ENCODE peak calls at places on chromosomes 11 and 22, in eight cellular contexts. One of them, this sample, is unnamed.

GRCh38 chr11:1844221-1845094 is 5.7 kb downstream of the TNNI2 start:
- DNase-seq in GM10248: no peak
- DNase-seq in H9: no peak
- DNase-seq in fibroblast of the aortic adventitia: no peak
- DNase-seq in NCI-H187 treated with DMSO at 0.1 percent for 48 hours: no peak
- DNase-seq in stimulated activated CD8-positive, alpha-beta memory T cell treated with anti-CD3 and anti-CD28 coated beads, Interleukin-15, amount 100 ng/mL, for 1 hour: no peak
- DNase-seq in WERI-Rb-1: no peak
- DNase-seq in Panc1: no peak
- DNase-seq in this sample: no peak

GRCh38 chr22:35540600-35541253 is at the start of gene RASD2:
- DNase-seq in fibroblast of the aortic adventitia: no peak
- DNase-seq in Panc1: no peak
- DNase-seq in NCI-H187 treated with DMSO at 0.1 percent for 48 hours: no peak
- DNase-seq in WERI-Rb-1: peak
- DNase-seq in stimulated activated CD8-positive, alpha-beta memory T cell treated with anti-CD3 and anti-CD28 coated beads, Interleukin-15, amount 100 ng/mL, for 1 hour: peak
- DNase-seq in H9: peak
- DNase-seq in GM10248: peak
- DNase-seq in this sample: no peak

GRCh38 chr22:41919357-41920224 is 4.7 kb upstream of the SHISA8 start:
- DNase-seq in stimulated activated CD8-positive, alpha-beta memory T cell treated with anti-CD3 and anti-CD28 coated beads, Interleukin-15, amount 100 ng/mL, for 1 hour: no peak
- DNase-seq in H9: peak
- DNase-seq in NCI-H187 treated with DMSO at 0.1 percent for 48 hours: no peak
- DNase-seq in WERI-Rb-1: peak
- DNase-seq in fibroblast of the aortic adventitia: no peak
- DNase-seq in GM10248: peak
- DNase-seq in Panc1: no peak
- DNase-seq in this sample: peak

GRCh38 chr22:24418786-24419479 is 8.5 kb upstream of the ADORA2A start:
- DNase-seq in H9: no peak
- DNase-seq in NCI-H187 treated with DMSO at 0.1 percent for 48 hours: no peak
- DNase-seq in stimulated activated CD8-positive, alpha-beta memory T cell treated with anti-CD3 and anti-CD28 coated beads, Interleukin-15, amount 100 ng/mL, for 1 hour: no peak
- DNase-seq in WERI-Rb-1: no peak
- DNase-seq in Panc1: no peak
- DNase-seq in fibroblast of the aortic adventitia: no peak
- DNase-seq in GM10248: no peak
- DNase-seq in this sample: no peak

GRCh38 chr11:75344761-75345454 is 6.6 kb downstream of the ARRB1 start:
- DNase-seq in Panc1: no peak
- DNase-seq in H9: no peak
- DNase-seq in stimulated activated CD8-positive, alpha-beta memory T cell treated with anti-CD3 and anti-CD28 coated beads, Interleukin-15, amount 100 ng/mL, for 1 hour: no peak
- DNase-seq in GM10248: no peak
- DNase-seq in NCI-H187 treated with DMSO at 0.1 percent for 48 hours: no peak
- DNase-seq in fibroblast of the aortic adventitia: no peak
- DNase-seq in WERI-Rb-1: no peak
- DNase-seq in this sample: no peak

GRCh38 chr11:63915961-63916836 is 765 bp downstream of the RCOR2 start:
- DNase-seq in GM10248: no peak
- DNase-seq in H9: peak
- DNase-seq in fibroblast of the aortic adventitia: peak
- DNase-seq in WERI-Rb-1: peak
- DNase-seq in Panc1: no peak
- DNase-seq in NCI-H187 treated with DMSO at 0.1 percent for 48 hours: no peak
- DNase-seq in stimulated activated CD8-positive, alpha-beta memory T cell treated with anti-CD3 and anti-CD28 coated beads, Interleukin-15, amount 100 ng/mL, for 1 hour: no peak
- DNase-seq in this sample: peak

GRCh38 chr22:49244466-49245420 is 582.9 kb downstream of the BRD1 start:
- DNase-seq in fibroblast of the aortic adventitia: no peak
- DNase-seq in WERI-Rb-1: no peak
- DNase-seq in GM10248: no peak
- DNase-seq in Panc1: no peak
- DNase-seq in H9: peak
- DNase-seq in stimulated activated CD8-positive, alpha-beta memory T cell treated with anti-CD3 and anti-CD28 coated beads, Interleukin-15, amount 100 ng/mL, for 1 hour: no peak
- DNase-seq in NCI-H187 treated with DMSO at 0.1 percent for 48 hours: no peak
- DNase-seq in this sample: no peak

GRCh38 chr11:47060807-47061206 is 115.9 kb downstream of the ARFGAP2 start:
- DNase-seq in H9: no peak
- DNase-seq in stimulated activated CD8-positive, alpha-beta memory T cell treated with anti-CD3 and anti-CD28 coated beads, Interleukin-15, amount 100 ng/mL, for 1 hour: no peak
- DNase-seq in NCI-H187 treated with DMSO at 0.1 percent for 48 hours: no peak
- DNase-seq in fibroblast of the aortic adventitia: peak
- DNase-seq in GM10248: no peak
- DNase-seq in Panc1: no peak
- DNase-seq in WERI-Rb-1: no peak
- DNase-seq in this sample: no peak

GRCh38 chr11:93517611-93518010 is 25.6 kb downstream of the SMCO4 start:
- DNase-seq in fibroblast of the aortic adventitia: no peak
- DNase-seq in Panc1: no peak
- DNase-seq in GM10248: no peak
- DNase-seq in H9: no peak
- DNase-seq in NCI-H187 treated with DMSO at 0.1 percent for 48 hours: no peak
- DNase-seq in stimulated activated CD8-positive, alpha-beta memory T cell treated with anti-CD3 and anti-CD28 coated beads, Interleukin-15, amount 100 ng/mL, for 1 hour: no peak
- DNase-seq in WERI-Rb-1: no peak
- DNase-seq in this sample: no peak

GRCh38 chr22:32342977-32343376 is 14.7 kb upstream of the RFPL3 start:
- DNase-seq in GM10248: no peak
- DNase-seq in WERI-Rb-1: no peak
- DNase-seq in Panc1: no peak
- DNase-seq in fibroblast of the aortic adventitia: no peak
- DNase-seq in stimulated activated CD8-positive, alpha-beta memory T cell treated with anti-CD3 and anti-CD28 coated beads, Interleukin-15, amount 100 ng/mL, for 1 hour: no peak
- DNase-seq in H9: no peak
- DNase-seq in NCI-H187 treated with DMSO at 0.1 percent for 48 hours: no peak
- DNase-seq in this sample: no peak

GRCh38 chr22:38531251-38531956 is 25.3 kb upstream of the DDX17 start:
- DNase-seq in H9: no peak
- DNase-seq in NCI-H187 treated with DMSO at 0.1 percent for 48 hours: no peak
- DNase-seq in WERI-Rb-1: no peak
- DNase-seq in Panc1: no peak
- DNase-seq in fibroblast of the aortic adventitia: no peak
- DNase-seq in GM10248: no peak
- DNase-seq in stimulated activated CD8-positive, alpha-beta memory T cell treated with anti-CD3 and anti-CD28 coated beads, Interleukin-15, amount 100 ng/mL, for 1 hour: no peak
- DNase-seq in this sample: no peak

GRCh38 chr11:116984589-116984988 is 113.6 kb downstream of the SIK3 start:
- DNase-seq in Panc1: no peak
- DNase-seq in WERI-Rb-1: no peak
- DNase-seq in stimulated activated CD8-positive, alpha-beta memory T cell treated with anti-CD3 and anti-CD28 coated beads, Interleukin-15, amount 100 ng/mL, for 1 hour: no peak
- DNase-seq in fibroblast of the aortic adventitia: peak
- DNase-seq in GM10248: no peak
- DNase-seq in NCI-H187 treated with DMSO at 0.1 percent for 48 hours: no peak
- DNase-seq in H9: no peak
- DNase-seq in this sample: no peak

GRCh38 chr11:93080146-93080759 is 110.8 kb downstream of the MTNR1B start:
- DNase-seq in GM10248: no peak
- DNase-seq in stimulated activated CD8-positive, alpha-beta memory T cell treated with anti-CD3 and anti-CD28 coated beads, Interleukin-15, amount 100 ng/mL, for 1 hour: no peak
- DNase-seq in fibroblast of the aortic adventitia: no peak
- DNase-seq in WERI-Rb-1: no peak
- DNase-seq in NCI-H187 treated with DMSO at 0.1 percent for 48 hours: no peak
- DNase-seq in H9: no peak
- DNase-seq in Panc1: no peak
- DNase-seq in this sample: no peak

GRCh38 chr11:17790453-17790852 is 55.9 kb downstream of the KCNC1 start:
- DNase-seq in NCI-H187 treated with DMSO at 0.1 percent for 48 hours: no peak
- DNase-seq in Panc1: no peak
- DNase-seq in WERI-Rb-1: no peak
- DNase-seq in GM10248: no peak
- DNase-seq in H9: no peak
- DNase-seq in stimulated activated CD8-positive, alpha-beta memory T cell treated with anti-CD3 and anti-CD28 coated beads, Interleukin-15, amount 100 ng/mL, for 1 hour: no peak
- DNase-seq in fibroblast of the aortic adventitia: peak
- DNase-seq in this sample: no peak

GRCh38 chr11:120912504-120912903 is 111.4 kb upstream of the TBCEL start:
- DNase-seq in Panc1: peak
- DNase-seq in H9: no peak
- DNase-seq in WERI-Rb-1: no peak
- DNase-seq in GM10248: peak
- DNase-seq in NCI-H187 treated with DMSO at 0.1 percent for 48 hours: no peak
- DNase-seq in stimulated activated CD8-positive, alpha-beta memory T cell treated with anti-CD3 and anti-CD28 coated beads, Interleukin-15, amount 100 ng/mL, for 1 hour: no peak
- DNase-seq in fibroblast of the aortic adventitia: peak
- DNase-seq in this sample: no peak

GRCh38 chr22:47123006-47123826 is 360.8 kb downstream of the TBC1D22A start:
- DNase-seq in stimulated activated CD8-positive, alpha-beta memory T cell treated with anti-CD3 and anti-CD28 coated beads, Interleukin-15, amount 100 ng/mL, for 1 hour: no peak
- DNase-seq in H9: no peak
- DNase-seq in WERI-Rb-1: no peak
- DNase-seq in Panc1: no peak
- DNase-seq in GM10248: no peak
- DNase-seq in NCI-H187 treated with DMSO at 0.1 percent for 48 hours: no peak
- DNase-seq in fibroblast of the aortic adventitia: no peak
- DNase-seq in this sample: no peak

GRCh38 chr11:11770921-11771484 is 70.8 kb upstream of the USP47 start:
- DNase-seq in WERI-Rb-1: no peak
- DNase-seq in GM10248: no peak
- DNase-seq in stimulated activated CD8-positive, alpha-beta memory T cell treated with anti-CD3 and anti-CD28 coated beads, Interleukin-15, amount 100 ng/mL, for 1 hour: no peak
- DNase-seq in NCI-H187 treated with DMSO at 0.1 percent for 48 hours: no peak
- DNase-seq in H9: no peak
- DNase-seq in fibroblast of the aortic adventitia: no peak
- DNase-seq in Panc1: no peak
- DNase-seq in this sample: no peak

GRCh38 chr22:45910928-45911467 is 66.0 kb downstream of the WNT7B start:
- DNase-seq in stimulated activated CD8-positive, alpha-beta memory T cell treated with anti-CD3 and anti-CD28 coated beads, Interleukin-15, amount 100 ng/mL, for 1 hour: no peak
- DNase-seq in H9: no peak
- DNase-seq in GM10248: no peak
- DNase-seq in NCI-H187 treated with DMSO at 0.1 percent for 48 hours: no peak
- DNase-seq in Panc1: no peak
- DNase-seq in WERI-Rb-1: peak
- DNase-seq in fibroblast of the aortic adventitia: no peak
- DNase-seq in this sample: no peak

GRCh38 chr11:17389205-17389956 is 922 bp upstream of the KCNJ11 start:
- DNase-seq in stimulated activated CD8-positive, alpha-beta memory T cell treated with anti-CD3 and anti-CD28 coated beads, Interleukin-15, amount 100 ng/mL, for 1 hour: peak
- DNase-seq in H9: peak
- DNase-seq in fibroblast of the aortic adventitia: no peak
- DNase-seq in WERI-Rb-1: peak
- DNase-seq in Panc1: no peak
- DNase-seq in NCI-H187 treated with DMSO at 0.1 percent for 48 hours: peak
- DNase-seq in GM10248: peak
- DNase-seq in this sample: peak

GRCh38 chr11:35412285-35412684 is 7.1 kb downstream of the SLC1A2 start:
- DNase-seq in Panc1: no peak
- DNase-seq in WERI-Rb-1: no peak
- DNase-seq in NCI-H187 treated with DMSO at 0.1 percent for 48 hours: no peak
- DNase-seq in H9: no peak
- DNase-seq in GM10248: no peak
- DNase-seq in fibroblast of the aortic adventitia: peak
- DNase-seq in stimulated activated CD8-positive, alpha-beta memory T cell treated with anti-CD3 and anti-CD28 coated beads, Interleukin-15, amount 100 ng/mL, for 1 hour: no peak
- DNase-seq in this sample: no peak

GRCh38 chr22:33864723-33865130 is 55.5 kb downstream of the LARGE1 start:
- DNase-seq in NCI-H187 treated with DMSO at 0.1 percent for 48 hours: no peak
- DNase-seq in H9: no peak
- DNase-seq in stimulated activated CD8-positive, alpha-beta memory T cell treated with anti-CD3 and anti-CD28 coated beads, Interleukin-15, amount 100 ng/mL, for 1 hour: no peak
- DNase-seq in WERI-Rb-1: no peak
- DNase-seq in Panc1: no peak
- DNase-seq in fibroblast of the aortic adventitia: no peak
- DNase-seq in GM10248: peak
- DNase-seq in this sample: no peak

GRCh38 chr11:75706260-75706729 is 11.3 kb upstream of the MOGAT2 start:
- DNase-seq in H9: peak
- DNase-seq in NCI-H187 treated with DMSO at 0.1 percent for 48 hours: no peak
- DNase-seq in stimulated activated CD8-positive, alpha-beta memory T cell treated with anti-CD3 and anti-CD28 coated beads, Interleukin-15, amount 100 ng/mL, for 1 hour: peak
- DNase-seq in WERI-Rb-1: peak
- DNase-seq in fibroblast of the aortic adventitia: peak
- DNase-seq in GM10248: peak
- DNase-seq in Panc1: peak
- DNase-seq in this sample: peak

GRCh38 chr11:105456950-105457349 is 152.9 kb upstream of the GRIA4 start:
- DNase-seq in NCI-H187 treated with DMSO at 0.1 percent for 48 hours: no peak
- DNase-seq in WERI-Rb-1: no peak
- DNase-seq in fibroblast of the aortic adventitia: no peak
- DNase-seq in stimulated activated CD8-positive, alpha-beta memory T cell treated with anti-CD3 and anti-CD28 coated beads, Interleukin-15, amount 100 ng/mL, for 1 hour: no peak
- DNase-seq in Panc1: no peak
- DNase-seq in GM10248: no peak
- DNase-seq in H9: peak
- DNase-seq in this sample: no peak

GRCh38 chr11:131658414-131658813 is 288.0 kb downstream of the NTM start:
- DNase-seq in stimulated activated CD8-positive, alpha-beta memory T cell treated with anti-CD3 and anti-CD28 coated beads, Interleukin-15, amount 100 ng/mL, for 1 hour: no peak
- DNase-seq in Panc1: no peak
- DNase-seq in GM10248: no peak
- DNase-seq in H9: no peak
- DNase-seq in WERI-Rb-1: no peak
- DNase-seq in NCI-H187 treated with DMSO at 0.1 percent for 48 hours: no peak
- DNase-seq in fibroblast of the aortic adventitia: no peak
- DNase-seq in this sample: no peak

GRCh38 chr11:61106296-61106695 is 4.0 kb downstream of the CD5 start:
- DNase-seq in WERI-Rb-1: no peak
- DNase-seq in NCI-H187 treated with DMSO at 0.1 percent for 48 hours: no peak
- DNase-seq in Panc1: no peak
- DNase-seq in GM10248: no peak
- DNase-seq in H9: no peak
- DNase-seq in fibroblast of the aortic adventitia: no peak
- DNase-seq in stimulated activated CD8-positive, alpha-beta memory T cell treated with anti-CD3 and anti-CD28 coated beads, Interleukin-15, amount 100 ng/mL, for 1 hour: no peak
- DNase-seq in this sample: no peak

GRCh38 chr22:46584081-46584903 is 35.9 kb upstream of the GRAMD4 start:
- DNase-seq in stimulated activated CD8-positive, alpha-beta memory T cell treated with anti-CD3 and anti-CD28 coated beads, Interleukin-15, amount 100 ng/mL, for 1 hour: no peak
- DNase-seq in NCI-H187 treated with DMSO at 0.1 percent for 48 hours: no peak
- DNase-seq in fibroblast of the aortic adventitia: no peak
- DNase-seq in WERI-Rb-1: no peak
- DNase-seq in H9: peak
- DNase-seq in GM10248: no peak
- DNase-seq in Panc1: no peak
- DNase-seq in this sample: no peak

GRCh38 chr11:15793032-15793996 is 563.0 kb downstream of the SOX6 start:
- DNase-seq in Panc1: no peak
- DNase-seq in WERI-Rb-1: no peak
- DNase-seq in H9: no peak
- DNase-seq in NCI-H187 treated with DMSO at 0.1 percent for 48 hours: no peak
- DNase-seq in fibroblast of the aortic adventitia: peak
- DNase-seq in GM10248: no peak
- DNase-seq in stimulated activated CD8-positive, alpha-beta memory T cell treated with anti-CD3 and anti-CD28 coated beads, Interleukin-15, amount 100 ng/mL, for 1 hour: no peak
- DNase-seq in this sample: no peak

GRCh38 chr11:103368151-103368550 is 258.9 kb downstream of the DYNC2H1 start:
- DNase-seq in NCI-H187 treated with DMSO at 0.1 percent for 48 hours: no peak
- DNase-seq in fibroblast of the aortic adventitia: peak
- DNase-seq in GM10248: no peak
- DNase-seq in Panc1: no peak
- DNase-seq in H9: no peak
- DNase-seq in stimulated activated CD8-positive, alpha-beta memory T cell treated with anti-CD3 and anti-CD28 coated beads, Interleukin-15, amount 100 ng/mL, for 1 hour: no peak
- DNase-seq in WERI-Rb-1: no peak
- DNase-seq in this sample: no peak

GRCh38 chr11:61728940-61729219 is 23.6 kb upstream of the MYRF start:
- DNase-seq in WERI-Rb-1: no peak
- DNase-seq in Panc1: no peak
- DNase-seq in fibroblast of the aortic adventitia: peak
- DNase-seq in GM10248: peak
- DNase-seq in stimulated activated CD8-positive, alpha-beta memory T cell treated with anti-CD3 and anti-CD28 coated beads, Interleukin-15, amount 100 ng/mL, for 1 hour: no peak
- DNase-seq in H9: no peak
- DNase-seq in NCI-H187 treated with DMSO at 0.1 percent for 48 hours: no peak
- DNase-seq in this sample: no peak

This sample was measured in germinal center.